ENCODE peak calls at places on chromosomes 11 and 22, in six cellular contexts. F is ACHN; S is WERI-Rb-1; B is activated T-cell treated with anti-CD3 and anti-CD28 coated beads, Interleukin-2, amount 50 U/mL, for 24 hours; P is kidney epithelial cell; J is neural crest cell. Q is an unnamed sample.

GRCh38 chr22:27776410-27776958 is 25.1 kb downstream of the MN1 start:
- DNase-seq in B (no peak), J (peak), S (no peak), F (no peak), P (no peak), Q (no peak)

GRCh38 chr11:93842461-93842860 is 8.0 kb downstream of the VSTM5 start:
- DNase-seq in J (no peak), F (peak), B (no peak), S (no peak), P (peak), Q (no peak)

GRCh38 chr22:45551310-45552016 is 48.8 kb downstream of the FBLN1 start:
- DNase-seq in F (no peak), S (no peak), P (no peak), J (no peak), B (no peak), Q (no peak)

GRCh38 chr11:102494216-102494615 is 36.3 kb downstream of the MMP7 start:
- DNase-seq in P (peak), J (no peak), F (peak), S (no peak), B (no peak), Q (no peak)

GRCh38 chr11:111785886-111786412 is 19.8 kb upstream of the PPP2R1B start:
- DNase-seq in B (no peak), J (no peak), P (no peak), S (peak), F (no peak), Q (no peak)

GRCh38 chr22:48315415-48316244 is 1512.0 kb downstream of the BRD1 start:
- DNase-seq in F (no peak), S (peak), B (peak), P (no peak), J (no peak), Q (no peak)

GRCh38 chr11:26558191-26558590 is 13.9 kb downstream of the MUC15 start:
- DNase-seq in P (no peak), J (no peak), F (no peak), S (no peak), B (no peak), Q (no peak)

GRCh38 chr22:40289991-40290459 is 56.3 kb upstream of the ADSL start:
- DNase-seq in P (no peak), S (no peak), F (no peak), B (peak), J (no peak), Q (no peak)

GRCh38 chr11:64355078-64355940 is 3.7 kb upstream of the RPS6KA4 start:
- DNase-seq in J (peak), P (peak), F (peak), S (peak), B (peak), Q (peak)

GRCh38 chr22:18977824-18978425 is 41.8 kb upstream of the PRODH start:
- DNase-seq in F (no peak), S (no peak), J (no peak), P (no peak), B (no peak), Q (no peak)